ENCODE peak calls at places on chromosomes 4 and X, in four cellular contexts. F is occipital lobe, D is AG08396, O is ELR. P is an unnamed sample.

GRCh38 chr4:10129196-10130185 is 12.9 kb upstream of the WDR1 start:
- DNase-seq in O (peak), D (no peak), F (no peak), P (no peak)

GRCh38 chr4:108166038-108166437 is 2.7 kb downstream of the LEF1 start:
- DNase-seq in O (no peak), D (no peak), F (no peak), P (no peak)

GRCh38 chr4:82260632-82261031 is 113.2 kb downstream of the HNRNPD start:
- DNase-seq in F (no peak), D (no peak), O (no peak), P (no peak)

GRCh38 chrX:20445109-20445508 is 178.4 kb upstream of the RPS6KA3 start:
- DNase-seq in D (no peak), O (no peak), F (no peak), P (no peak)

GRCh38 chr4:84968936-84969335 is 2.4 kb upstream of the WDFY3 start:
- DNase-seq in D (no peak), O (no peak), F (no peak), P (no peak)

GRCh38 chr4:98514930-98515809 is 143.2 kb downstream of the TSPAN5 start:
- DNase-seq in O (peak), F (no peak), D (no peak), P (no peak)

GRCh38 chrX:150897371-150898319 is 823 bp downstream of the CD99L2 start:
- DNase-seq in F (peak), D (no peak), O (peak), P (peak)

GRCh38 chr4:78310056-78310731 is 241.4 kb upstream of the ANXA3 start:
- DNase-seq in D (no peak), F (no peak), O (no peak), P (peak)

GRCh38 chrX:25523574-25523973 is 507.8 kb upstream of the ARX start:
- DNase-seq in D (no peak), O (peak), F (peak), P (no peak)

GRCh38 chr4:109419679-109420078 is 13.9 kb upstream of the SEC24B start:
- DNase-seq in O (no peak), D (no peak), F (no peak), P (no peak)

GRCh38 chr4:78293348-78293747 is 236.2 kb downstream of the FRAS1 start:
- DNase-seq in D (no peak), O (no peak), F (no peak), P (no peak)

GRCh38 chr4:103996059-103996458 is 276.3 kb upstream of the TACR3 start:
- DNase-seq in D (no peak), F (no peak), O (peak), P (no peak)

GRCh38 chrX:139200793-139201192 is 329.7 kb upstream of the F9 start:
- DNase-seq in D (no peak), F (no peak), O (no peak), P (no peak)

GRCh38 chr4:87179751-87180150 is 40.7 kb downstream of the KLHL8 start:
- DNase-seq in O (peak), F (no peak), D (no peak), P (no peak)

GRCh38 chr4:71187399-71188196 is 151.2 kb upstream of the SLC4A4 start:
- DNase-seq in O (peak), D (peak), F (peak), P (no peak)

GRCh38 chr4:39453738-39454137 is 5.0 kb downstream of the RPL9 start:
- DNase-seq in O (no peak), F (no peak), D (no peak), P (no peak)

GRCh38 chrX:39893417-39894338 is 204.1 kb downstream of the BCOR start:
- DNase-seq in O (no peak), F (no peak), D (no peak), P (no peak)

GRCh38 chr4:183919173-183919572 is 14.1 kb downstream of the STOX2 start:
- DNase-seq in O (no peak), D (no peak), F (no peak), P (no peak)

GRCh38 chr4:38310446-38311043 is 350.3 kb downstream of the PTTG2 start:
- DNase-seq in D (no peak), O (no peak), F (no peak), P (peak)

GRCh38 chr4:7798215-7798995 is 141.3 kb downstream of the AFAP1 start:
- DNase-seq in D (no peak), F (no peak), O (peak), P (peak)

GRCh38 chr4:154719087-154719486 is 24.7 kb upstream of the LRAT start:
- DNase-seq in O (peak), D (no peak), F (no peak), P (no peak)

GRCh38 chrX:54043696-54044125 is 562 bp downstream of the PHF8 start:
- DNase-seq in O (peak), F (no peak), D (peak), P (peak)

GRCh38 chr4:54066718-54067129 is 2.3 kb upstream of the CHIC2 start:
- DNase-seq in O (peak), D (no peak), F (no peak), P (peak)

GRCh38 chr4:63742882-63743281 is 666.4 kb downstream of the TECRL start:
- DNase-seq in O (no peak), D (no peak), F (no peak), P (no peak)

GRCh38 chr4:62923783-62924182 is 1485.5 kb downstream of the TECRL start:
- DNase-seq in O (no peak), D (no peak), F (no peak), P (no peak)

P was measured in trophoblast cell.